ENCODE peak calls at places on chromosomes 5 and 9, in four cellular contexts. U, E, O and X are unnamed samples.

GRCh38 chr9:95626885-95627558 is 110.3 kb upstream of the PTCH1 start:
- DNase-seq in O (no peak), E (no peak), U (no peak), X (no peak)

GRCh38 chr5:179698935-179699639 is at the start of gene CANX:
- DNase-seq in E (no peak), U (peak), O (no peak), X (no peak)

GRCh38 chr5:150163547-150164059 is 3.0 kb upstream of the CDX1 start:
- DNase-seq in O (no peak), E (no peak), U (no peak), X (no peak)

GRCh38 chr5:86979801-86980510 is 287.7 kb upstream of the RASA1 start:
- DNase-seq in E (no peak), U (peak), O (peak), X (peak)

GRCh38 chr5:165630211-165630866 is 2124.9 kb downstream of the MAT2B start:
- DNase-seq in E (no peak), O (no peak), U (peak), X (peak)

GRCh38 chr9:125260564-125260963 is 1.1 kb upstream of the GAPVD1 start:
- DNase-seq in O (no peak), E (no peak), U (peak), X (no peak)

GRCh38 chr9:81490605-81491331 is 198.6 kb downstream of the TLE1 start:
- DNase-seq in O (no peak), U (peak), E (no peak), X (peak)

GRCh38 chr5:103499236-103499635 is 63.4 kb downstream of the NUDT12 start:
- DNase-seq in E (no peak), O (no peak), U (no peak), X (no peak)

GRCh38 chr9:79662553-79662956 is 90.8 kb downstream of the TLE4 start:
- DNase-seq in E (no peak), O (no peak), U (peak), X (no peak)

GRCh38 chr5:107668933-107669542 is 1.7 kb downstream of the EFNA5 start:
- DNase-seq in E (no peak), U (peak), O (no peak), X (peak)

GRCh38 chr9:134283111-134283515 is 43.1 kb upstream of the RXRA start:
- DNase-seq in E (no peak), U (peak), O (peak), X (peak)

GRCh38 chr5:74647096-74647495 is 6.6 kb upstream of the ENC1 start:
- DNase-seq in O (no peak), U (no peak), E (no peak), X (peak)

GRCh38 chr5:43396762-43397304 is 15.4 kb downstream of the CCL28 start:
- DNase-seq in U (peak), O (no peak), E (peak), X (peak)

GRCh38 chr9:136779808-136780207 is 11.3 kb upstream of the TMEM141 start:
- DNase-seq in E (no peak), O (no peak), U (no peak), X (no peak)

GRCh38 chr5:119243888-119244287 is 111.9 kb upstream of the TNFAIP8 start:
- DNase-seq in E (no peak), U (no peak), O (no peak), X (peak)

GRCh38 chr9:33170464-33171156 is 3.5 kb upstream of the B4GALT1 start:
- DNase-seq in U (no peak), E (no peak), O (no peak), X (peak)

GRCh38 chr5:108459661-108460170 is 77.8 kb upstream of the FBXL17 start:
- DNase-seq in E (no peak), U (no peak), O (no peak), X (no peak)

GRCh38 chr9:123478160-123478559 is 122.2 kb downstream of the CRB2 start:
- DNase-seq in O (no peak), E (no peak), U (no peak), X (no peak)

GRCh38 chr5:73701566-73701965 is 75.6 kb downstream of the ARHGEF28 start:
- DNase-seq in O (no peak), U (no peak), E (no peak), X (peak)

GRCh38 chr9:27247756-27248155 is 49.2 kb downstream of the EQTN start:
- DNase-seq in E (no peak), O (no peak), U (peak), X (peak)

GRCh38 chr5:173045481-173045880 is 10.7 kb upstream of the CREBRF start:
- DNase-seq in E (no peak), U (no peak), O (no peak), X (no peak)

GRCh38 chr5:74019923-74020322 is 393.9 kb downstream of the ARHGEF28 start:
- DNase-seq in E (no peak), O (no peak), U (no peak), X (no peak)

GRCh38 chr5:120228262-120229031 is 235.7 kb upstream of the PRR16 start:
- DNase-seq in U (no peak), E (no peak), O (no peak), X (peak)

GRCh38 chr5:87182622-87183021 is 85.1 kb upstream of the RASA1 start:
- DNase-seq in U (no peak), O (no peak), E (no peak), X (no peak)

GRCh38 chr9:29001006-29001405 is 1427.7 kb upstream of the C9orf72 start:
- DNase-seq in E (no peak), U (no peak), O (no peak), X (no peak)

GRCh38 chr9:136840877-136841645 is 1.2 kb upstream of the AJM1 start:
- DNase-seq in E (no peak), U (peak), O (no peak), X (peak)

GRCh38 chr5:60538955-60539866 is 160.8 kb downstream of the DEPDC1B start:
- DNase-seq in U (peak), O (no peak), E (no peak), X (no peak)

GRCh38 chr9:136014928-136015633 is 53.9 kb upstream of the UBAC1 start:
- DNase-seq in E (no peak), U (no peak), O (no peak), X (no peak)

GRCh38 chr5:35136386-35136785 is 88.6 kb upstream of the AGXT2 start:
- DNase-seq in O (peak), U (peak), E (no peak), X (peak)